ENCODE peak calls at places on chromosomes 16 and 17, in five cellular contexts. V is GM12878, F is K562, Y is uterus, Q is HCT116. W is an unnamed sample. For H3K4me1, the result is how much of the 10 kb centered on the place peaks cover.

GRCh38 chr17:19382581-19383444 is 4.2 kb downstream of the MFAP4 start:
- DNase-seq in V (no peak), F (no peak), Y (peak), Q (no peak), W (no peak)

GRCh38 chr16:9139965-9140364 is 48.5 kb downstream of the HAPSTR1 start:
- DNase-seq in V (no peak), F (peak), Y (no peak), Q (peak), W (peak)

GRCh38 chr17:61396586-61397085 is 3.0 kb upstream of the TBX2 start:
- DNase-seq in V (no peak), F (no peak), Y (no peak), Q (no peak), W (no peak)

GRCh38 chr17:20952183-20952582 is 90.6 kb downstream of the USP22 start:
- DNase-seq in V (no peak), F (no peak), Y (no peak), Q (no peak), W (no peak)

GRCh38 chr17:78458739-78459335 is 80.4 kb downstream of the PGS1 start:
- DNase-seq in V (no peak), F (no peak), Y (no peak), Q (no peak), W (no peak)

GRCh38 chr17:17694229-17695081 is 13.2 kb downstream of the RAI1 start:
- DNase-seq in V (no peak), F (peak), Y (peak), Q (no peak), W (peak)

GRCh38 chr17:73952498-73953205 is 250.8 kb upstream of the RPL38 start:
- DNase-seq in V (no peak), F (peak), Y (no peak), Q (no peak), W (peak)

GRCh38 chr17:79887451-79887991 is 48.3 kb upstream of the CBX4 start:
- DNase-seq in V (no peak), F (no peak), Y (no peak), Q (no peak), W (no peak)

GRCh38 chr16:69555437-69555836 is 10.3 kb upstream of the NFAT5 start:
- DNase-seq in V (no peak), F (no peak), Y (no peak), Q (no peak), W (no peak)

GRCh38 chr17:81566461-81567126 is 14.4 kb upstream of the FAAP100 start:
- DNase-seq in V (no peak), F (no peak), Y (peak), Q (peak), W (peak)

GRCh38 chr16:29744541-29745101 is 1.2 kb downstream of the C16orf54 start:
- DNase-seq in V (no peak), F (no peak), Y (no peak), Q (no peak), W (no peak)

GRCh38 chr16:66911112-66911511 is 7.6 kb downstream of the CDH16 start:
- DNase-seq in V (no peak), F (no peak), Y (no peak), Q (no peak), W (no peak)

DNA sequence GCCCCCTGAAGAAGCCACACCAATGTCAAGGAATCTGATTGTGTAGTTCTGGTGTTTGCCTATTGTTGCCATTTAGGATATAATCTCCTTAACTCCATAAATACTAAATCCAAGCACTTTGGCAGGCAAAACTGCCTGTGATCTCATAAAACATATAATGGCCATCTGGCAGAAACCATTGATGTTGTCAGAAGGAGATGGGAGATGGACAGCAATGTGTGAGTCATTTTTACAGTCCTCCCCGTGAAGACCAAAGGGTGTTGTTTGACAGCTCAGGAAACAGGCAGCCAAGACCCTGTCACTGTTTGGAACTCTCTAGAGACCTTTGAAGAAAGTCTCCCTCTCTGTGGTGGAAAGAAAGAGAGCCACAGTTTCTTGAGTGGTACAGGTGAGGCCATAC is 454.1 kb downstream of the HS3ST3B1 start:
- DNase-seq in V (no peak), F (no peak), Y (no peak), Q (no peak), W (no peak)
- H3K4me3 ChIP-seq in V (no peak), F (no peak), Y (no peak), Q (no peak), W (no peak)

DNA sequence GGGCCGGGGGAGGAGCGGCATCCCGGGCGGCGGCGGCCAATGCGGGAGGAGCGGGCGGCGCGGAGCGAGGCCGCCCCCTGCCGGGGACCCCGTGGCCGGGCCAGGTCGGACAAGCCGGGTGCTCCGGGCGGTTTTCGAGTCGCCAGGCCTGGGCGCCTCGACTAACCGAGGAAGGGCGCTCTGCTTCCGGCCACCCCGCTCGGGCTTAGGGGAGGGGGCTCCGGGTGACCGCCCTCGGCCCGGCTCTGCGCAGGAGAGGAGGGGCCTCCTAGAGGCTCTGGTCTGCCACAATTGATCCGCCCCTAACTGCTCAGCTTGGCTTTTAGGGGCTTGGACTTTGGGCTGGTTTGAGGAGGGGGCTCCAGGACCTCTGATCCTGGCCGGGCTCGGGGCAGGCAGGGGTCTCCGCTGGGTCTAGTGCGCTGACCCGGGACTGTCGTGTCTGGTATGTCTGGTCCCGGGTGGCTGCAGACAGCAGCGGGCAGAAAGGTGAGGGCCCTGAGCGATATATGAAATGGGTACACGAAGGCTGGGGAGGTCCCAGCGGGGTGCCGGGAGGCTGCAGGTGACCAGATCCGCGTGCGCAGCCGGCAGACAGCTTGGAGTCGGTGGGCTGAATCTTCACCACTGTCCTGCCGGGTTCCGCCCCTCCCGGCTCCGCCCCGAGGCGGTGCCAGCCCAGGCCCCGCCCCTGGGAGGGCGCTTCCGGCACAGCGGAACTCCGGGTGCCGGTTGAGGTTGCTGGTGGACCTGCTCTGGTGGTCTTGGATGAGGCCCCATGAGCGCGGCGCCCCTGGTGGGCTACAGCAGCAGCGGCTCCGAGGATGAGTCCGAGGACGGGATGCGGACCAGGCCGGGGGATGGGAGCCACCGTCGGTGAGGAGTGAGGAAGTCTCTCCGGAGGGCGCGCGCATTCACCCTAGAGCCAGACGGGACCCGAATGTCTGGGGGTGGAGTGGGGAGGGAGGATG is at the start of gene USB1:
- DNase-seq in V (peak), F (peak), Y (peak), Q (peak), W (peak)
- TF ChIP-seq POLR2A in V (peak), F (peak), Y (peak), Q (peak), W (no peak)

GRCh38 chr16:24737391-24737871 is 8.0 kb downstream of the TNRC6A start:
- DNase-seq in V (no peak), F (no peak), Y (no peak), Q (no peak), W (no peak)

GRCh38 chr16:24738895-24739294 is 9.4 kb downstream of the TNRC6A start:
- DNase-seq in V (no peak), F (no peak), Y (no peak), Q (no peak), W (no peak)

GRCh38 chr16:24737916-24738594 is 8.6 kb downstream of the TNRC6A start:
- DNase-seq in V (no peak), F (no peak), Y (no peak), Q (no peak), W (no peak)

GRCh38 chr16:24734382-24734781 is 4.9 kb downstream of the TNRC6A start:
- DNase-seq in V (no peak), F (no peak), Y (no peak), Q (no peak), W (no peak)

DNA sequence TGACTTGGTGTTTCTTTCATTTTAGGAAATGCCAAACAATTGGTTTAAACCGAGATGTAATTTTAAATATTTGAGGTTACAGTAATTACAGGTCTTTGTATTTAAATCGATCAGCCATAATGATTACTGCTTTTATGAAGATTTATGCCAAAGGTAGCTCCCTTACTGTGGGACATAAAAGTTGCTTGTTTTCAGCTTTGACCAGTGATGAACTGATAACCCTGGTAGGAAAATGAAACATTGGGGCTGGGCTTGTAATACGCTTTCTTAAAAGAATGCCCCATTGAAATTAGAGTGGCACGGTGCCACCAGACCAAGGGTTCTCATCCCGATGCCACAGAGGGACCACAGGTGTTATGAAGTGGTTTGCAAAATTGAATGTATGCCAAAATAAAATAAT is 7.3 kb downstream of the TNRC6A start:
- DNase-seq in V (no peak), F (no peak), Y (peak), Q (no peak), W (peak)
- H3K4me1 ChIP-seq in V (under half), F (under half), Y (under half), Q (under half), W (half or more)

DNA sequence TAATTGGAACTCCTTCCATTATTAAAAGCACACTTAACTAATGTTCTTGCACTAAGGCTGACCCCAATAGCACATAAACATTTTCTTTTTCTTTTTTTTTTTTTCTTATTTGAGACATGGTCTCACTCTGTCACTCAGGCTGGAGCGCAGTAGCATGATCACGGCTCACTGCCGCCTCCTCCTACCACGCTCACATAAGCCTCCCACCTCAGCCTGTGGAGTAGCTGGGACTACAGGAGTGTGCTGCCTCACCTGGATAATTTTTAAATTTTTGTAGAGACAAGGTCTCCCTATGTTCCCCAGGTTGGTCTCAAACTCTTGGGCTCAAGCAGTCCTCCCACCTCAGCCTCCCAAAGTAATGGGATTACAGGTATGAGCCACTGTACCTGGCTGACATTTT is 1.2 kb upstream of the ZNF652 start:
- DNase-seq in V (no peak), F (no peak), Y (no peak), Q (no peak), W (no peak)
- H3K4me3 ChIP-seq in V (no peak), F (no peak), Y (no peak), Q (no peak), W (no peak)

DNA sequence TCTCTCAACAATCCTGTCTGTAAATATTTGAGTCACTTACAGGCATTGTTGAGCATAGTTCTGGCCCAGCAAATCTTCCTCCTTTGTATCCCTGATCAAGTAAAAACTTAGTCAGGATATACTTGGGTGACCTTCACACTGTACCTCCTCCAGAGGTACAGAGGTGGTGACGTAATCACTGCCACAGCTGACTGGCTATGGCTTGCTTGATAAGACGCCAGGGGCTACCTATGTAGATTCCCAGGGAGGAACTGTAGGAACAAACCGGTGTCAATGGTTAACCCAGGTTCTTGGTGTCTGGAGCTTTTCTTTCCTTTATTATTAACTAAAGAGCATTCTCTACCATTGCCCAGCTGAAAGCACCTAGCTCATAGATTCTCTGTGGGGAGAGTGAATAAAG is at the start of gene KCNJ16:
- DNase-seq in V (no peak), F (no peak), Y (no peak), Q (no peak), W (no peak)
- TF ChIP-seq POLR2A in V (no peak), F (no peak), Y (no peak), Q (no peak), W (no peak)

GRCh38 chr16:5222770-5223169 is 125.2 kb upstream of the EEF2KMT start:
- DNase-seq in V (no peak), F (no peak), Y (no peak), Q (no peak), W (no peak)

GRCh38 chr16:5216681-5217080 is 119.1 kb upstream of the EEF2KMT start:
- DNase-seq in V (no peak), F (no peak), Y (no peak), Q (no peak), W (no peak)

GRCh38 chr16:5215911-5216310 is 118.3 kb upstream of the EEF2KMT start:
- DNase-seq in V (no peak), F (no peak), Y (no peak), Q (no peak), W (peak)

DNA sequence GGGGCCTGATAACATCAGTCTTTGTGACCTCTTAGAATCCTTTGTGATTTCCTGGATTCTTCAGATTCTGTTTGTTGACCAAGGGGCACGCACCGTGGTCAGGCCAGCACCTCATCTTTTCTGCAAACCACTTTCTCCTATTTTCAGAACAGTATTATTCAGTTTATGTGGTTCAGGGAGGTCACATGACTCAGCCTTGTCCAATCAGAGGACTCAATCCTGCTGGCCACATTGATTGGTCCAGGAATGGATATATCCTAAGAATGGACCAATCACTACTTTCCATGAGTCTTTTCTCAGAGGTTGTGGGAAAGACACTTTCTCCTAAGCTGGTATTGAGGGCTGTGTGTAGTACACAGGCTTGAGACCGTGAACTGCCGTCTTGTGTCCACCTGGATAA is 123.1 kb upstream of the EEF2KMT start:
- DNase-seq in V (no peak), F (peak), Y (no peak), Q (no peak), W (peak)
- H3K4me1 ChIP-seq in V (under half), F (under half), Y (under half), Q (under half), W (under half)

GRCh38 chr16:1548234-1548633 is 14.8 kb downstream of the TMEM204 start:
- DNase-seq in V (no peak), F (no peak), Y (no peak), Q (no peak), W (no peak)

GRCh38 chr16:1546430-1546829 is 13.0 kb downstream of the TMEM204 start:
- DNase-seq in V (no peak), F (no peak), Y (no peak), Q (no peak), W (no peak)

GRCh38 chr16:1550061-1550460 is 16.6 kb downstream of the TMEM204 start:
- DNase-seq in V (no peak), F (no peak), Y (no peak), Q (no peak), W (peak)

GRCh38 chr16:1550696-1551095 is 17.2 kb downstream of the TMEM204 start:
- DNase-seq in V (no peak), F (no peak), Y (no peak), Q (no peak), W (no peak)

GRCh38 chr16:1548727-1549126 is 15.3 kb downstream of the TMEM204 start:
- DNase-seq in V (no peak), F (no peak), Y (no peak), Q (no peak), W (no peak)
- H3K4me3 ChIP-seq in V (no peak), F (no peak), Y (no peak), Q (no peak), W (no peak)

DNA sequence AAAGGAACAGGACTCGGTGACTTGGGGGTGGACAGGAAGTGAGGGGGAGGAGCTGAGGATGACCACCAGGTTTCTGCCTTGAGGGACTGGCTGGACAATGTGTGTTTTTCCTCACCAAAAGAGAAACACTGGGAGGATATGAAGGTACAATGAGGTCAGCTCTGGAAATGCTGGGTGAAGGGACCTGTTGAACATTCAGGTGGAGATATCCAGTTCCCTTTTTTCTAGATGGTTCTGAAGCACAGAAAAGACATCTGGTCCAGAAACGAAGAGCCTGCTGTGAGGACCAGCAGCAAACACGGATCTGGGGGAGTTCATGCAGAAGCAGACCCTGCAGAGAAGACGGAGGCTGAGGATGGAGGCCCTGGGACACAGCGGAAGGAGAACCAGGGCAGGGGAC is 17.5 kb downstream of the ARHGAP17 start:
- DNase-seq in V (no peak), F (no peak), Y (no peak), Q (no peak), W (no peak)
- TF ChIP-seq POLR2A in V (no peak), F (no peak), Y (no peak), Q (no peak), W (no peak)

GRCh38 chr17:77140878-77141767 is at the start of gene SEC14L1:
- DNase-seq in V (no peak), F (peak), Y (no peak), Q (no peak), W (peak)
- H3K4me1 ChIP-seq in V (under half), F (under half), Y (under half), Q (under half), W (under half)

W was measured in testis.